ENCODE peak calls at places on chromosome 14, in nine cellular contexts. T is HT-29; V is NAMALWA; E is KG1; A is B cell; F is EL; L is T-helper 9 cell; M is HFF-Myc; D is activated CD8-positive, alpha-beta T cell treated with anti-CD3 and anti-CD28 coated beads, Interleukin-2, amount 10 ng/mL, durations not matched to agents 7 days and 5 days. W is an unnamed sample.

GRCh38 chr14:104510216-104510615 is 69.3 kb upstream of the C14orf180 start:
- DNase-seq in A (no peak), D (no peak), V (no peak), T (no peak), E (no peak), L (no peak), F (no peak), M (no peak), W (no peak)

GRCh38 chr14:91299483-91300115 is 55.1 kb upstream of the GPR68 start:
- DNase-seq in M (no peak), A (no peak), V (peak; percentile 39), D (no peak), L (no peak), T (no peak), E (no peak), F (no peak), W (no peak)

GRCh38 chr14:73266317-73266716 is 29.0 kb downstream of the PAPLN start:
- DNase-seq in A (no peak), T (no peak), V (no peak), M (no peak), F (no peak), E (no peak), L (no peak), D (no peak), W (no peak)

GRCh38 chr14:33990790-33991189 is 39.9 kb upstream of the EGLN3 start:
- DNase-seq in L (no peak), E (no peak), D (no peak), A (no peak), M (no peak), F (no peak), T (no peak), V (no peak), W (no peak)

GRCh38 chr14:95132732-95133131 is 24.6 kb downstream of the DICER1 start:
- DNase-seq in L (no peak), M (no peak), A (no peak), T (no peak), V (no peak), E (no peak), D (no peak), F (no peak), W (no peak)

GRCh38 chr14:54715244-54715643 is 148.3 kb downstream of the SAMD4A start:
- DNase-seq in F (peak; percentile 54), E (no peak), M (no peak), L (no peak), T (no peak), D (no peak), A (no peak), V (no peak), W (no peak)

GRCh38 chr14:70257526-70257925 is 68.8 kb upstream of the SLC8A3 start:
- DNase-seq in A (no peak), T (peak; percentile 45), V (peak; percentile 22), F (peak; percentile 11), E (peak; percentile 46), D (peak; percentile 40), M (no peak), L (no peak), W (no peak)

GRCh38 chr14:59870277-59871165 is at the start of gene RTN1:
- DNase-seq in L (no peak), F (peak; percentile 51), A (no peak), E (no peak), T (no peak), D (peak; percentile 30), M (no peak), V (no peak), W (peak; percentile 92)

GRCh38 chr14:44988694-44989093 is 26.7 kb downstream of the TOGARAM1 start:
- DNase-seq in T (no peak), D (no peak), F (no peak), E (no peak), M (no peak), V (no peak), A (no peak), L (no peak), W (peak; percentile 52)

GRCh38 chr14:57362356-57362755 is 28.0 kb upstream of the NAA30 start:
- DNase-seq in F (peak; percentile 37), A (no peak), E (no peak), L (no peak), M (no peak), D (no peak), T (peak; percentile 3), V (no peak), W (no peak)

GRCh38 chr14:59337151-59337611 is 128.0 kb downstream of the GPR135 start:
- DNase-seq in T (no peak), E (no peak), D (no peak), A (no peak), V (no peak), F (no peak), M (no peak), L (no peak), W (peak; percentile 81)

GRCh38 chr14:78975734-78976133 is 805.6 kb downstream of the NRXN3 start:
- DNase-seq in A (no peak), T (no peak), V (no peak), L (no peak), D (no peak), F (no peak), M (no peak), E (no peak), W (no peak)

GRCh38 chr14:50532502-50533313 is at the start of gene MAP4K5:
- DNase-seq in M (peak; percentile 64), V (peak; percentile 81), D (peak; percentile 90), T (peak; percentile 84), F (peak; percentile 91), A (peak; percentile 90), L (peak; percentile 78), E (peak; percentile 26), W (peak; percentile 95)

GRCh38 chr14:27484633-27485032 is 886.8 kb upstream of the NOVA1 start:
- DNase-seq in V (no peak), L (no peak), F (no peak), A (no peak), E (no peak), M (no peak), T (no peak), D (no peak), W (no peak)

GRCh38 chr14:23514009-23514962 is 37.3 kb downstream of the ZFHX2 start:
- DNase-seq in A (no peak), F (no peak), M (no peak), D (no peak), T (no peak), V (no peak), L (no peak), E (no peak), W (no peak)

GRCh38 chr14:105330491-105330895 is 15.9 kb downstream of the PACS2 start:
- DNase-seq in E (no peak), V (no peak), T (peak; percentile 2), M (no peak), F (peak; percentile 67), A (no peak), D (no peak), L (no peak), W (no peak)

GRCh38 chr14:49961270-49962222 is 68.7 kb downstream of the ARF6 start:
- DNase-seq in E (no peak), D (no peak), M (no peak), F (no peak), L (no peak), T (peak; percentile 22), A (no peak), V (no peak), W (no peak)

GRCh38 chr14:52949249-52949648 is 1.6 kb downstream of the FERMT2 start:
- DNase-seq in A (no peak), M (no peak), E (no peak), V (no peak), T (no peak), D (no peak), L (no peak), F (no peak), W (no peak)

GRCh38 chr14:64998455-64998931 is 11.8 kb downstream of the FNTB start:
- DNase-seq in F (peak; percentile 30), A (no peak), L (no peak), V (no peak), E (no peak), T (no peak), D (no peak), M (no peak), W (no peak)

GRCh38 chr14:55604467-55604866 is 24.5 kb downstream of the KTN1 start:
- DNase-seq in M (no peak), E (no peak), L (no peak), V (no peak), A (no peak), F (no peak), D (no peak), T (no peak), W (no peak)

GRCh38 chr14:33317675-33318074 is 379.0 kb downstream of the NPAS3 start:
- DNase-seq in L (no peak), M (no peak), A (no peak), D (no peak), T (no peak), F (no peak), V (no peak), E (no peak), W (no peak)

GRCh38 chr14:30299915-30300314 is 259.0 kb upstream of the G2E3 start:
- DNase-seq in A (no peak), T (no peak), L (no peak), M (no peak), F (no peak), V (no peak), D (no peak), E (no peak), W (no peak)

GRCh38 chr14:61668267-61668666 is 27.0 kb upstream of the HIF1A start:
- DNase-seq in V (no peak), D (no peak), A (no peak), T (peak; percentile 30), L (no peak), E (no peak), M (no peak), F (no peak), W (no peak)

GRCh38 chr14:85867450-85867849 is 337.5 kb downstream of the FLRT2 start:
- DNase-seq in V (peak; percentile 6), T (peak; percentile 31), A (no peak), M (no peak), D (no peak), E (no peak), L (no peak), F (no peak), W (no peak)

GRCh38 chr14:60215127-60215444 is 33.9 kb upstream of the PPM1A start:
- DNase-seq in F (no peak), A (no peak), D (no peak), M (no peak), V (no peak), T (no peak), E (no peak), L (no peak), W (no peak)

GRCh38 chr14:36663404-36664321 is 2.0 kb downstream of the PAX9 start:
- DNase-seq in V (no peak), E (no peak), T (no peak), L (no peak), F (no peak), A (no peak), M (no peak), D (no peak), W (peak; percentile 66)